ENCODE peak calls at places on chromosomes 13 and 19, in six cellular contexts. Y, S, E, A, R and B are unnamed samples.

GRCh38 chr19:18657590-18658365 is 20.9 kb downstream of the KLHL26 start:
- DNase-seq in S (peak; percentile 93), A (no peak), R (no peak), E (no peak), Y (no peak), B (peak; percentile 68)

GRCh38 chr19:23395041-23395721 is at the start of gene ZNF91:
- DNase-seq in R (peak; percentile 97), Y (peak; percentile 96), S (peak; percentile 97), E (peak; percentile 88), A (peak; percentile 99), B (peak; percentile 96)

GRCh38 chr13:27450921-27451461 is 627 bp upstream of the MTIF3 start:
- DNase-seq in S (peak; percentile 57), Y (peak; percentile 68), R (peak; percentile 46), A (peak; percentile 70), E (no peak), B (no peak)

GRCh38 chr13:34474469-34474868 is 467.6 kb upstream of the NBEA start:
- DNase-seq in R (no peak), E (no peak), Y (no peak), S (no peak), A (no peak), B (no peak)

GRCh38 chr19:13260883-13261653 is 110.9 kb downstream of the IER2 start:
- DNase-seq in S (peak; percentile 89), Y (no peak), R (no peak), A (peak; percentile 72), E (no peak), B (no peak)

GRCh38 chr13:95494082-95494681 is 58.3 kb upstream of the CLDN10 start:
- DNase-seq in E (no peak), R (no peak), S (peak; percentile 75), A (no peak), Y (no peak), B (peak; percentile 78)

GRCh38 chr19:31039151-31039550 is 310.1 kb downstream of the TSHZ3 start:
- DNase-seq in R (no peak), Y (no peak), E (no peak), S (no peak), A (no peak), B (no peak)

GRCh38 chr13:49298903-49299605 is 51.3 kb downstream of the CDADC1 start:
- DNase-seq in S (no peak), Y (no peak), E (no peak), R (no peak), A (no peak), B (peak; percentile 33)

GRCh38 chr13:97582170-97582569 is 148.2 kb downstream of the RAP2A start:
- DNase-seq in R (no peak), S (no peak), E (no peak), A (no peak), Y (no peak), B (no peak)

GRCh38 chr13:95641961-95642621 is 2.4 kb downstream of the DZIP1 start:
- DNase-seq in E (no peak), Y (peak; percentile 54), A (peak; percentile 50), R (no peak), S (peak; percentile 62), B (no peak)

GRCh38 chr13:99471231-99472202 is 29.8 kb upstream of the TM9SF2 start:
- DNase-seq in R (no peak), S (no peak), Y (no peak), E (no peak), A (no peak), B (no peak)

GRCh38 chr13:56735537-56735942 is 405.2 kb upstream of the PRR20A start:
- DNase-seq in R (no peak), S (no peak), E (no peak), Y (no peak), A (no peak), B (no peak)

GRCh38 chr19:35123573-35123972 is 8.0 kb downstream of the FXYD3 start:
- DNase-seq in E (no peak), A (no peak), Y (no peak), R (no peak), S (no peak), B (no peak)

GRCh38 chr13:19644947-19645439 is 11.5 kb downstream of the MPHOSPH8 start:
- DNase-seq in S (no peak), E (no peak), R (no peak), A (no peak), Y (no peak), B (no peak)

DNA sequence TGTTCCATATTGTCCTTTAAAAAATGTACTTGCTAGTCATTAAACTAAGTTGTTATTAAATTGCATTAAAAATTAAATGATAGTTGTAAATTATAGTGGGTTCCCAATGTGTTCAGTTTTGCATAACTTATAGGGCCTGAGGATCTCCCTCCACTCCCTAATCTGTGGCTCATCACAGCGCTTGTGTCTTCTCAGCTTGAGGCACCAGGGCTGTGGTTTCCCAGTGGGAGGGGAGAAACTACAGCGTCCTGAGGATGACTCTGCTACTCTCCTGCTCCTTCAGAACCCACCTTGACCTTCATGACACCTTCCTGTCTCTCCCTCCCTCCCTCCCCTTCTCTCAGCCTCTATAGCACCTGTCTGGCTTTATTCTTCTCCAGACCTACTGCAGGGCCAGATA is 1.4 kb downstream of the SGCG start:
- DNase-seq in A (no peak), S (no peak), E (no peak), Y (no peak), R (no peak), B (no peak)
- H3K4me3 ChIP-seq in A (no peak overlapping the region), S (no peak overlapping the region), E (no peak overlapping the region), Y (no peak overlapping the region), R (no peak overlapping the region), B (no peak overlapping the region)

GRCh38 chr13:111006508-111007031 is 91.7 kb upstream of the ANKRD10 start:
- DNase-seq in E (no peak), A (peak; percentile 66), S (peak; percentile 96), R (no peak), Y (no peak), B (peak; percentile 79)
- H3K4me3 ChIP-seq in E (no peak overlapping the region), A (no peak overlapping the region), S (no peak overlapping the region), R (no peak overlapping the region), Y (no peak overlapping the region), B (peak overlapping the region; percentile 33)

GRCh38 chr13:75479102-75479501 is 2.9 kb downstream of the TBC1D4 start:
- DNase-seq in Y (no peak), S (no peak), A (no peak), R (no peak), E (no peak), B (no peak)
- H3K4me3 ChIP-seq in Y (peak overlapping the region; percentile 88), S (no peak overlapping the region), A (no peak overlapping the region), R (no peak overlapping the region), E (no peak overlapping the region), B (no peak overlapping the region)

DNA sequence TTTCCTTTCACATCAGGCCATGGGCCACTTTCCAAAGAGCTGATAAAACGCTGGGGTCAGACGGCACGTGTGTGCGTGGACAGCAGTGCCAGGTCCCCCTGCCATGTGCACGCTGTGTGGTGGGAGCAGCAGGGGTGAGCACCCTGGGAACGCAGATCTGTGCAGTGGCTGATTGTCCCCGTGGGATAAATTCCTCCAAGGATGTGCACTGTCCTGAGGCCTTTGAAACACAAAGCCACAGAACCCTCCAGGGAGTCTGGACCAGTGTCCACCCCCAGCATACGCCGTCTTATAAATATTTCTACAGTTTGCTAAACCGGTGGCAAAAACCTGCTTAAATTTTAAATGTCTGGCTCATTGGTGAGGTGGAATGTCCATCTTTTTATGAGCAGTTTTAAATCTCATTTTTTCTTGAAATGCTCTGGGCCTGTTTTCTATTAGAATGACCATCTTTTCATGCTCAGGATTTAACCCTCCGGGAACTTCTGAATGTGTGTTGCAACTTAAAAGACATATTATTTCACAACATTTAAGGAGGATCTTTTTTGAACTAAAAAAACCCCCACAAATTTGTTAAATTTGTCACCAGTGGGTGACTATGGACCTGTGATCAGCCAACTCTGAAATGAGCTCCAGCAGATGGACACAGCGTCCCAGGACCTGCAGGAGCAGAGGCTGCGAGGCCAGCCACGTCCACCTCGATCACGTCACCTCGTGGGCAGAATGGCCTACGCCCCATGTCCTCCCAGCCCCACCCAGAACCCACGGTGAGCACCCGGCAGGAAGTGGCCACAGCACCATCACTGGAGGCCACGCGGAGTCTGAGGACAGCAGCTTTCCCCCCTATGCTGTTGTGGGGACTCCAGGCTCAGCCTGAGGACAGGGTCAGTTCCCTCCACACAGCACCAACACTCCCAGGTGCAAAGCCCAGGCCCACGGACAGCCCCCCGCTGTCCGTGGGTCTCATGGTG is 68.6 kb downstream of the RASA3 start:
- DNase-seq in Y (peak; percentile 85), R (no peak), S (peak; percentile 71), A (peak; percentile 79), E (no peak), B (peak; percentile 56)
- H3K4me3 ChIP-seq in Y (peak overlapping the region; percentile 44), R (no peak overlapping the region), S (peak overlapping the region; percentile 17), A (peak overlapping the region; percentile 40), E (peak overlapping the region; percentile 6), B (peak overlapping the region; percentile 50)

DNA sequence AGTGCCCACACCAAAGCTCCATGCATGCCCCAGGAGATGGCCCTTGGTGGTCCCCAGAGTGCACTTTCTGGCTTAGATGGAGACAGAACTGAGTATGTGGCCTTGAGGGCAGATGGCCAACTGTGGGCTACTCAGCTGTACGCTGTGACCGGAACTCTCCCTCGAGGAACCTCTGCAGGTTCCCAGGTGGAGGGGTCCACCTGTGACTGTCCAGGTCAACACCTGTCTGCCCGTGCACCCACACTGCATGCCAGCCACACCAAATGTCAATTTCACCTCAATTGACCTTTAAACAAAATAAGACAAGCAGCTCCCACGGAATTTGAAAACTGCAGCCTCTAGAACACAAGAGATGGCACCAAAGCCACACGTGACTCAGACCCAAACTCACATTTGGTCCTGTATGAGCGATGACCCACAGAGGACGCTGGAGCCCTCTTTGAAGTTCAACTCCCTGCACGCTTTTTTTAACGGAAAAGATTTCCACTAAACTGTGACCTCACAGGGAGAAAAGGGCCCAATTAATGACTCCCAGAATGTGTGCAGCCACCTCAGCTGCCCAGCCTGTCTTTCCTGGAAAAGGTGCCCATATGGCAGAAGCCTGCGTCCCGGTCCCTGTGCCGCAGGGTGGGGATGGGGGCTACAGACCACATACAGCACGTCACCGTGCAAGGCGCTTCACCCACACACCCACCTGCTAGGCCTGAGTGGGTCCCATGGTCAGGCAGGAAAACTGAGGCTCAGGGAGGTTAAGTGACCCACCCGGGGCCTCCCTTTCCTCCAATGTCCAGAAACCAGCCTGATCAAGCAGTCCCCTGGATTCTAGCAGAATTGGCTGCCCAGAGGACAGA is 47.7 kb downstream of the KLF2 start:
- DNase-seq in S (no peak), R (no peak), A (no peak), E (no peak), Y (peak; percentile 16), B (no peak)
- H3K4me3 ChIP-seq in S (no peak overlapping the region), R (no peak overlapping the region), A (no peak overlapping the region), E (no peak overlapping the region), Y (peak overlapping the region; percentile 12), B (no peak overlapping the region)

GRCh38 chr19:32976223-32976805 is 4.3 kb downstream of the FAAP24 start:
- DNase-seq in Y (peak; percentile 81), R (peak; percentile 72), S (peak; percentile 73), E (no peak), A (peak; percentile 89), B (peak; percentile 63)

GRCh38 chr19:32966750-32967149 is 5.0 kb downstream of the CEP89 start:
- DNase-seq in A (no peak), R (no peak), Y (no peak), S (no peak), E (no peak), B (no peak)

GRCh38 chr19:32969549-32969948 is 2.2 kb downstream of the CEP89 start:
- DNase-seq in Y (no peak), E (no peak), S (no peak), A (no peak), R (no peak), B (no peak)

GRCh38 chr19:32971715-32972540 is at the start of the genes CEP89 and FAAP24:
- DNase-seq in R (peak; percentile 99), E (peak; percentile 92), A (peak; percentile 99), S (peak; percentile 100), Y (peak; percentile 97), B (peak; percentile 100)

GRCh38 chr19:32971012-32971595 is 654 bp downstream of the CEP89 start:
- DNase-seq in Y (no peak), A (no peak), R (no peak), E (no peak), S (no peak), B (peak; percentile 35)
- H3K4me3 ChIP-seq in Y (peak overlapping the region; percentile 70), A (peak overlapping the region; percentile 65), R (peak overlapping the region; percentile 66), E (peak overlapping the region; percentile 54), S (peak overlapping the region; percentile 93), B (peak overlapping the region; percentile 73)